ENCODE peak calls at places on chromosome 20, in six cellular contexts. Y, O, Q, R, A and V are unnamed samples.

GRCh38 chr20:51750037-51750769 is 18.0 kb downstream of the ATP9A start:
- DNase-seq in O (no peak), Y (no peak), R (no peak), Q (peak; percentile 92), A (no peak), V (no peak)

GRCh38 chr20:49098136-49098535 is 52.0 kb downstream of the CSE1L start:
- DNase-seq in O (no peak), A (no peak), R (no peak), Y (no peak), Q (no peak), V (no peak)

GRCh38 chr20:21202284-21202683 is 76.4 kb downstream of the KIZ start:
- DNase-seq in Q (peak; percentile 27), R (no peak), O (no peak), A (no peak), Y (no peak), V (no peak)

GRCh38 chr20:40688129-40689099 is 622 bp downstream of the MAFB start:
- DNase-seq in A (no peak), Y (peak; percentile 32), O (no peak), R (no peak), Q (no peak), V (no peak)

GRCh38 chr20:57437672-57438330 is 46.6 kb downstream of the RBM38 start:
- DNase-seq in R (no peak), Q (no peak), O (no peak), A (no peak), Y (no peak), V (no peak)

GRCh38 chr20:58188496-58188895 is 40.0 kb downstream of the ANKRD60 start:
- DNase-seq in Y (no peak), Q (no peak), O (no peak), A (no peak), R (no peak), V (no peak)

GRCh38 chr20:33119725-33120720 is 40.6 kb downstream of the BPIFB4 start:
- DNase-seq in Q (no peak), O (no peak), Y (peak; percentile 22), A (no peak), R (no peak), V (no peak)

GRCh38 chr20:51012357-51012756 is 10.6 kb downstream of the KCNG1 start:
- DNase-seq in Y (no peak), A (no peak), O (no peak), Q (no peak), R (no peak), V (no peak)

GRCh38 chr20:2701671-2702081 is 9.1 kb downstream of the EBF4 start:
- DNase-seq in O (no peak), A (no peak), R (no peak), Y (no peak), Q (no peak), V (no peak)

GRCh38 chr20:48924711-48925109 is 3.2 kb downstream of the ARFGEF2 start:
- DNase-seq in O (no peak), Q (no peak), Y (no peak), R (no peak), A (no peak), V (no peak)

GRCh38 chr20:20018366-20018765 is 1.2 kb downstream of the NAA20 start:
- DNase-seq in R (no peak), Y (no peak), A (no peak), Q (no peak), O (no peak), V (no peak)

GRCh38 chr20:45347297-45347935 is 808 bp downstream of the SDC4 start:
- DNase-seq in R (no peak), A (no peak), Q (no peak), O (no peak), Y (no peak), V (no peak)